ENCODE peak calls at places on chromosomes 5 and 9, in nine cellular contexts. Q, O, M, W, X, G, C, B and A are unnamed samples.

GRCh38 chr5:72908666-72909065 is 47.2 kb upstream of the FCHO2 start:
- DNase-seq in M (no peak), G (no peak), X (no peak), O (no peak), B (no peak), Q (no peak), C (no peak), W (no peak), A (no peak)

GRCh38 chr5:72288923-72289322 is 31.1 kb downstream of the MRPS27 start:
- DNase-seq in O (no peak), W (no peak), X (no peak), G (no peak), B (no peak), M (no peak), C (no peak), Q (no peak), A (no peak)

GRCh38 chr9:108645520-108645919 is 210.3 kb downstream of the ACTL7B start:
- DNase-seq in X (no peak), M (no peak), O (no peak), Q (no peak), G (no peak), C (no peak), W (no peak), B (no peak), A (no peak)

GRCh38 chr5:77777281-77777892 is 1.2 kb upstream of the TBCA start:
- DNase-seq in M (no peak), B (no peak), X (no peak), W (no peak), O (no peak), G (no peak), Q (no peak), C (no peak), A (no peak)

GRCh38 chr5:154761062-154761740 is 6.0 kb downstream of the LARP1 start:
- DNase-seq in M (no peak), C (peak; percentile 12), X (no peak), W (no peak), O (no peak), G (no peak), Q (no peak), B (no peak), A (peak; percentile 18)

GRCh38 chr9:8613346-8613825 is 813.8 kb upstream of the DMAC1 start:
- DNase-seq in M (no peak), B (no peak), G (no peak), X (no peak), C (no peak), Q (no peak), W (no peak), O (no peak), A (no peak)

GRCh38 chr5:150153957-150154617 is 1.6 kb downstream of the PDGFRB start:
- DNase-seq in M (no peak), B (no peak), W (no peak), C (no peak), X (no peak), O (peak; percentile 64), Q (no peak), G (no peak), A (no peak)

GRCh38 chr5:118551031-118551430 is 437.3 kb downstream of the DTWD2 start:
- DNase-seq in C (no peak), X (no peak), O (no peak), W (no peak), B (no peak), Q (no peak), M (no peak), G (no peak), A (no peak)

GRCh38 chr9:11199335-11199734 is 586.5 kb upstream of the PTPRD start:
- DNase-seq in G (no peak), B (no peak), X (no peak), W (no peak), C (no peak), O (no peak), Q (no peak), M (no peak), A (no peak)

GRCh38 chr9:29211681-29212589 is 1638.7 kb upstream of the C9orf72 start:
- DNase-seq in O (peak; percentile 60), X (peak; percentile 86), M (peak; percentile 14), W (peak; percentile 70), B (no peak), C (peak; percentile 56), G (peak; percentile 53), Q (peak; percentile 67), A (peak; percentile 51)

GRCh38 chr5:170747851-170748250 is 35.7 kb upstream of the GABRP start:
- DNase-seq in X (peak; percentile 62), G (no peak), O (no peak), C (no peak), B (no peak), M (no peak), W (no peak), Q (no peak), A (no peak)

GRCh38 chr5:103607346-103607745 is 44.8 kb upstream of the NUDT12 start:
- DNase-seq in G (no peak), X (no peak), M (no peak), C (no peak), W (no peak), O (no peak), Q (no peak), B (no peak), A (no peak)

GRCh38 chr9:111965566-111966019 is 69.0 kb downstream of the UGCG start:
- DNase-seq in M (peak; percentile 48), B (no peak), X (no peak), C (peak; percentile 38), G (no peak), Q (no peak), W (no peak), O (peak; percentile 70), A (no peak)